ENCODE peak calls at places on chromosome 18, in ten cellular contexts. One of them, this sample, is unnamed.

GRCh38 chr18:79380816-79381806 is 14.6 kb upstream of the NFATC1 start:
- DNase-seq in heart right ventricle: peak; percentile 75
- DNase-seq in stimulated activated CD8-positive, alpha-beta memory T cell treated with anti-CD3 and anti-CD28 coated beads, Interleukin-15, amount 100 ng/mL, for 4 hours: no peak
- DNase-seq in AG08396: peak; percentile 87
- DNase-seq in right lobe of liver: peak; percentile 68
- DNase-seq in fibroblast of the conjunctiva: no peak
- DNase-seq in NCI-H1105 treated with DMSO at 0.1 percent for 48 hours: peak; percentile 11
- DNase-seq in COLO829: peak; percentile 53
- DNase-seq in iPS-NIHi11: peak; percentile 92
- DNase-seq in NCI-H2081: peak; percentile 44
- DNase-seq in this sample: peak; percentile 89

GRCh38 chr18:50038448-50038847 is 156.5 kb downstream of the MYO5B start:
- DNase-seq in stimulated activated CD8-positive, alpha-beta memory T cell treated with anti-CD3 and anti-CD28 coated beads, Interleukin-15, amount 100 ng/mL, for 4 hours: no peak
- DNase-seq in COLO829: peak; percentile 68
- DNase-seq in NCI-H1105 treated with DMSO at 0.1 percent for 48 hours: no peak
- DNase-seq in right lobe of liver: no peak
- DNase-seq in fibroblast of the conjunctiva: peak; percentile 1
- DNase-seq in NCI-H2081: no peak
- DNase-seq in heart right ventricle: no peak
- DNase-seq in iPS-NIHi11: no peak
- DNase-seq in AG08396: no peak
- DNase-seq in this sample: no peak

GRCh38 chr18:45910405-45911023 is 56.6 kb downstream of the EPG5 start:
- DNase-seq in fibroblast of the conjunctiva: peak; percentile 28
- DNase-seq in iPS-NIHi11: peak; percentile 81
- DNase-seq in NCI-H2081: peak; percentile 45
- DNase-seq in right lobe of liver: peak; percentile 66
- DNase-seq in stimulated activated CD8-positive, alpha-beta memory T cell treated with anti-CD3 and anti-CD28 coated beads, Interleukin-15, amount 100 ng/mL, for 4 hours: peak; percentile 13
- DNase-seq in AG08396: peak; percentile 63
- DNase-seq in COLO829: peak; percentile 27
- DNase-seq in heart right ventricle: peak; percentile 25
- DNase-seq in NCI-H1105 treated with DMSO at 0.1 percent for 48 hours: no peak
- DNase-seq in this sample: peak; percentile 81

GRCh38 chr18:74186661-74187060 is 38.3 kb downstream of the TIMM21 start:
- DNase-seq in fibroblast of the conjunctiva: no peak
- DNase-seq in stimulated activated CD8-positive, alpha-beta memory T cell treated with anti-CD3 and anti-CD28 coated beads, Interleukin-15, amount 100 ng/mL, for 4 hours: no peak
- DNase-seq in NCI-H1105 treated with DMSO at 0.1 percent for 48 hours: no peak
- DNase-seq in AG08396: no peak
- DNase-seq in NCI-H2081: no peak
- DNase-seq in right lobe of liver: no peak
- DNase-seq in iPS-NIHi11: no peak
- DNase-seq in heart right ventricle: no peak
- DNase-seq in COLO829: no peak
- DNase-seq in this sample: no peak

GRCh38 chr18:54149078-54149697 is 75.3 kb downstream of the MBD2 start:
- DNase-seq in COLO829: peak; percentile 91
- DNase-seq in NCI-H1105 treated with DMSO at 0.1 percent for 48 hours: no peak
- DNase-seq in AG08396: peak; percentile 66
- DNase-seq in fibroblast of the conjunctiva: peak; percentile 78
- DNase-seq in NCI-H2081: no peak
- DNase-seq in heart right ventricle: no peak
- DNase-seq in stimulated activated CD8-positive, alpha-beta memory T cell treated with anti-CD3 and anti-CD28 coated beads, Interleukin-15, amount 100 ng/mL, for 4 hours: peak; percentile 1
- DNase-seq in iPS-NIHi11: peak; percentile 35
- DNase-seq in right lobe of liver: no peak
- DNase-seq in this sample: peak; percentile 14

GRCh38 chr18:10689231-10689953 is 163.6 kb downstream of the NAPG start:
- DNase-seq in right lobe of liver: no peak
- DNase-seq in AG08396: no peak
- DNase-seq in COLO829: no peak
- DNase-seq in NCI-H2081: no peak
- DNase-seq in stimulated activated CD8-positive, alpha-beta memory T cell treated with anti-CD3 and anti-CD28 coated beads, Interleukin-15, amount 100 ng/mL, for 4 hours: no peak
- DNase-seq in NCI-H1105 treated with DMSO at 0.1 percent for 48 hours: no peak
- DNase-seq in fibroblast of the conjunctiva: no peak
- DNase-seq in heart right ventricle: no peak
- DNase-seq in iPS-NIHi11: no peak
- DNase-seq in this sample: no peak

GRCh38 chr18:62128157-62128556 is 58.7 kb downstream of the PIGN start:
- DNase-seq in stimulated activated CD8-positive, alpha-beta memory T cell treated with anti-CD3 and anti-CD28 coated beads, Interleukin-15, amount 100 ng/mL, for 4 hours: no peak
- DNase-seq in right lobe of liver: no peak
- DNase-seq in NCI-H1105 treated with DMSO at 0.1 percent for 48 hours: peak; percentile 14
- DNase-seq in heart right ventricle: no peak
- DNase-seq in fibroblast of the conjunctiva: peak; percentile 10
- DNase-seq in iPS-NIHi11: no peak
- DNase-seq in NCI-H2081: no peak
- DNase-seq in COLO829: peak; percentile 2
- DNase-seq in AG08396: peak; percentile 9
- DNase-seq in this sample: no peak

GRCh38 chr18:50579061-50579774 is 19.3 kb downstream of the MAPK4 start:
- DNase-seq in fibroblast of the conjunctiva: no peak
- DNase-seq in heart right ventricle: no peak
- DNase-seq in iPS-NIHi11: no peak
- DNase-seq in stimulated activated CD8-positive, alpha-beta memory T cell treated with anti-CD3 and anti-CD28 coated beads, Interleukin-15, amount 100 ng/mL, for 4 hours: no peak
- DNase-seq in NCI-H2081: no peak
- DNase-seq in NCI-H1105 treated with DMSO at 0.1 percent for 48 hours: no peak
- DNase-seq in AG08396: no peak
- DNase-seq in COLO829: no peak
- DNase-seq in right lobe of liver: no peak
- DNase-seq in this sample: no peak

GRCh38 chr18:13916559-13916958 is 1.2 kb upstream of the MC2R start:
- DNase-seq in NCI-H2081: no peak
- DNase-seq in iPS-NIHi11: no peak
- DNase-seq in heart right ventricle: no peak
- DNase-seq in COLO829: no peak
- DNase-seq in fibroblast of the conjunctiva: no peak
- DNase-seq in NCI-H1105 treated with DMSO at 0.1 percent for 48 hours: no peak
- DNase-seq in right lobe of liver: no peak
- DNase-seq in stimulated activated CD8-positive, alpha-beta memory T cell treated with anti-CD3 and anti-CD28 coated beads, Interleukin-15, amount 100 ng/mL, for 4 hours: no peak
- DNase-seq in AG08396: no peak
- DNase-seq in this sample: no peak

GRCh38 chr18:12595571-12596255 is 62.2 kb downstream of the SPIRE1 start:
- DNase-seq in iPS-NIHi11: no peak
- DNase-seq in NCI-H2081: no peak
- DNase-seq in COLO829: peak; percentile 33
- DNase-seq in fibroblast of the conjunctiva: no peak
- DNase-seq in right lobe of liver: no peak
- DNase-seq in AG08396: no peak
- DNase-seq in heart right ventricle: no peak
- DNase-seq in NCI-H1105 treated with DMSO at 0.1 percent for 48 hours: no peak
- DNase-seq in stimulated activated CD8-positive, alpha-beta memory T cell treated with anti-CD3 and anti-CD28 coated beads, Interleukin-15, amount 100 ng/mL, for 4 hours: no peak
- DNase-seq in this sample: no peak

GRCh38 chr18:9876867-9877654 is 8.7 kb upstream of the TXNDC2 start:
- DNase-seq in AG08396: peak; percentile 57
- DNase-seq in fibroblast of the conjunctiva: peak; percentile 87
- DNase-seq in COLO829: peak; percentile 36
- DNase-seq in NCI-H2081: no peak
- DNase-seq in right lobe of liver: no peak
- DNase-seq in NCI-H1105 treated with DMSO at 0.1 percent for 48 hours: no peak
- DNase-seq in stimulated activated CD8-positive, alpha-beta memory T cell treated with anti-CD3 and anti-CD28 coated beads, Interleukin-15, amount 100 ng/mL, for 4 hours: no peak
- DNase-seq in iPS-NIHi11: no peak
- DNase-seq in heart right ventricle: no peak
- DNase-seq in this sample: peak; percentile 27

GRCh38 chr18:47160256-47160655 is 10.0 kb upstream of the HDHD2 start:
- DNase-seq in right lobe of liver: no peak
- DNase-seq in NCI-H1105 treated with DMSO at 0.1 percent for 48 hours: no peak
- DNase-seq in fibroblast of the conjunctiva: no peak
- DNase-seq in AG08396: no peak
- DNase-seq in heart right ventricle: no peak
- DNase-seq in COLO829: no peak
- DNase-seq in stimulated activated CD8-positive, alpha-beta memory T cell treated with anti-CD3 and anti-CD28 coated beads, Interleukin-15, amount 100 ng/mL, for 4 hours: no peak
- DNase-seq in iPS-NIHi11: no peak
- DNase-seq in NCI-H2081: no peak
- DNase-seq in this sample: peak; percentile 67

GRCh38 chr18:3664563-3665178 is 214.7 kb downstream of the TGIF1 start:
- DNase-seq in heart right ventricle: no peak
- DNase-seq in NCI-H1105 treated with DMSO at 0.1 percent for 48 hours: no peak
- DNase-seq in stimulated activated CD8-positive, alpha-beta memory T cell treated with anti-CD3 and anti-CD28 coated beads, Interleukin-15, amount 100 ng/mL, for 4 hours: no peak
- DNase-seq in NCI-H2081: no peak
- DNase-seq in fibroblast of the conjunctiva: no peak
- DNase-seq in COLO829: no peak
- DNase-seq in right lobe of liver: no peak
- DNase-seq in iPS-NIHi11: no peak
- DNase-seq in AG08396: no peak
- DNase-seq in this sample: peak; percentile 51

GRCh38 chr18:55588001-55588875 is at the start of gene TCF4:
- DNase-seq in fibroblast of the conjunctiva: no peak
- DNase-seq in right lobe of liver: peak; percentile 64
- DNase-seq in stimulated activated CD8-positive, alpha-beta memory T cell treated with anti-CD3 and anti-CD28 coated beads, Interleukin-15, amount 100 ng/mL, for 4 hours: no peak
- DNase-seq in AG08396: peak; percentile 53
- DNase-seq in COLO829: no peak
- DNase-seq in heart right ventricle: peak; percentile 65
- DNase-seq in NCI-H2081: peak; percentile 50
- DNase-seq in NCI-H1105 treated with DMSO at 0.1 percent for 48 hours: peak; percentile 82
- DNase-seq in iPS-NIHi11: peak; percentile 62
- DNase-seq in this sample: peak; percentile 73

GRCh38 chr18:56068701-56069100 is 480.7 kb upstream of the TCF4 start:
- DNase-seq in AG08396: no peak
- DNase-seq in iPS-NIHi11: no peak
- DNase-seq in NCI-H2081: no peak
- DNase-seq in heart right ventricle: no peak
- DNase-seq in COLO829: no peak
- DNase-seq in stimulated activated CD8-positive, alpha-beta memory T cell treated with anti-CD3 and anti-CD28 coated beads, Interleukin-15, amount 100 ng/mL, for 4 hours: no peak
- DNase-seq in NCI-H1105 treated with DMSO at 0.1 percent for 48 hours: no peak
- DNase-seq in right lobe of liver: no peak
- DNase-seq in fibroblast of the conjunctiva: no peak
- DNase-seq in this sample: no peak

GRCh38 chr18:68449292-68449691 is 265.6 kb downstream of the TMX3 start:
- DNase-seq in right lobe of liver: no peak
- DNase-seq in heart right ventricle: no peak
- DNase-seq in COLO829: no peak
- DNase-seq in NCI-H1105 treated with DMSO at 0.1 percent for 48 hours: no peak
- DNase-seq in NCI-H2081: no peak
- DNase-seq in AG08396: peak; percentile 34
- DNase-seq in iPS-NIHi11: no peak
- DNase-seq in stimulated activated CD8-positive, alpha-beta memory T cell treated with anti-CD3 and anti-CD28 coated beads, Interleukin-15, amount 100 ng/mL, for 4 hours: no peak
- DNase-seq in fibroblast of the conjunctiva: no peak
- DNase-seq in this sample: no peak

GRCh38 chr18:13217466-13217961 is 1.0 kb upstream of the LDLRAD4 start:
- DNase-seq in heart right ventricle: peak; percentile 80
- DNase-seq in NCI-H2081: no peak
- DNase-seq in iPS-NIHi11: peak; percentile 72
- DNase-seq in right lobe of liver: peak; percentile 76
- DNase-seq in fibroblast of the conjunctiva: no peak
- DNase-seq in stimulated activated CD8-positive, alpha-beta memory T cell treated with anti-CD3 and anti-CD28 coated beads, Interleukin-15, amount 100 ng/mL, for 4 hours: peak; percentile 26
- DNase-seq in NCI-H1105 treated with DMSO at 0.1 percent for 48 hours: peak; percentile 34
- DNase-seq in AG08396: peak; percentile 37
- DNase-seq in COLO829: no peak
- DNase-seq in this sample: peak; percentile 67

GRCh38 chr18:79736230-79736629 is 56.6 kb downstream of the CTDP1 start:
- DNase-seq in COLO829: no peak
- DNase-seq in fibroblast of the conjunctiva: no peak
- DNase-seq in right lobe of liver: no peak
- DNase-seq in AG08396: no peak
- DNase-seq in heart right ventricle: no peak
- DNase-seq in stimulated activated CD8-positive, alpha-beta memory T cell treated with anti-CD3 and anti-CD28 coated beads, Interleukin-15, amount 100 ng/mL, for 4 hours: no peak
- DNase-seq in iPS-NIHi11: no peak
- DNase-seq in NCI-H2081: no peak
- DNase-seq in NCI-H1105 treated with DMSO at 0.1 percent for 48 hours: no peak
- DNase-seq in this sample: no peak

GRCh38 chr18:63707816-63708215 is 5.1 kb downstream of the SERPINB11 start:
- DNase-seq in heart right ventricle: no peak
- DNase-seq in AG08396: no peak
- DNase-seq in stimulated activated CD8-positive, alpha-beta memory T cell treated with anti-CD3 and anti-CD28 coated beads, Interleukin-15, amount 100 ng/mL, for 4 hours: no peak
- DNase-seq in fibroblast of the conjunctiva: no peak
- DNase-seq in NCI-H2081: no peak
- DNase-seq in NCI-H1105 treated with DMSO at 0.1 percent for 48 hours: no peak
- DNase-seq in iPS-NIHi11: no peak
- DNase-seq in COLO829: no peak
- DNase-seq in right lobe of liver: no peak
- DNase-seq in this sample: no peak

GRCh38 chr18:8153887-8154583 is 455.2 kb upstream of the RAB12 start:
- DNase-seq in iPS-NIHi11: no peak
- DNase-seq in heart right ventricle: no peak
- DNase-seq in NCI-H2081: no peak
- DNase-seq in AG08396: peak; percentile 50
- DNase-seq in fibroblast of the conjunctiva: no peak
- DNase-seq in NCI-H1105 treated with DMSO at 0.1 percent for 48 hours: no peak
- DNase-seq in COLO829: no peak
- DNase-seq in right lobe of liver: no peak
- DNase-seq in stimulated activated CD8-positive, alpha-beta memory T cell treated with anti-CD3 and anti-CD28 coated beads, Interleukin-15, amount 100 ng/mL, for 4 hours: no peak
- DNase-seq in this sample: no peak

GRCh38 chr18:49031511-49032188 is 80.9 kb upstream of the SMAD7 start:
- DNase-seq in iPS-NIHi11: no peak
- DNase-seq in NCI-H1105 treated with DMSO at 0.1 percent for 48 hours: no peak
- DNase-seq in COLO829: no peak
- DNase-seq in stimulated activated CD8-positive, alpha-beta memory T cell treated with anti-CD3 and anti-CD28 coated beads, Interleukin-15, amount 100 ng/mL, for 4 hours: no peak
- DNase-seq in AG08396: no peak
- DNase-seq in right lobe of liver: no peak
- DNase-seq in NCI-H2081: no peak
- DNase-seq in heart right ventricle: no peak
- DNase-seq in fibroblast of the conjunctiva: no peak
- DNase-seq in this sample: no peak

GRCh38 chr18:71865888-71866287 is 678.3 kb downstream of the CBLN2 start:
- DNase-seq in NCI-H1105 treated with DMSO at 0.1 percent for 48 hours: no peak
- DNase-seq in NCI-H2081: no peak
- DNase-seq in stimulated activated CD8-positive, alpha-beta memory T cell treated with anti-CD3 and anti-CD28 coated beads, Interleukin-15, amount 100 ng/mL, for 4 hours: no peak
- DNase-seq in right lobe of liver: no peak
- DNase-seq in iPS-NIHi11: no peak
- DNase-seq in COLO829: no peak
- DNase-seq in fibroblast of the conjunctiva: no peak
- DNase-seq in AG08396: no peak
- DNase-seq in heart right ventricle: no peak
- DNase-seq in this sample: no peak